ENCODE peak calls at places on chromosomes 4 and X, in four cellular contexts. Q is naive thymus-derived CD4-positive, alpha-beta T cell; Z is Peyer's patch; F is lower lobe of right lung. C is an unnamed sample. For H3K27me3 and H3K9me3, the result is how much of the 10 kb centered on the place peaks cover.

GRCh38 chr4:144634978-144635747 is 10.8 kb upstream of the HHIP start:
- DNase-seq in Z (no peak), Q (no peak), F (no peak), C (no peak)

GRCh38 chr4:77172336-77172735 is 15.3 kb downstream of the CCNG2 start:
- DNase-seq in Q (no peak), F (no peak), Z (no peak), C (no peak)

GRCh38 chrX:19174401-19175025 is 52.2 kb upstream of the ADGRG2 start:
- DNase-seq in F (no peak), Q (no peak), Z (no peak), C (no peak)

GRCh38 chr4:74293558-74293957 is 14.7 kb upstream of the EPGN start:
- DNase-seq in Z (no peak), Q (no peak), F (no peak), C (no peak)

GRCh38 chrX:40095588-40096394 is 2.0 kb downstream of the BCOR start:
- DNase-seq in F (peak), Q (peak), Z (peak), C (no peak)

GRCh38 chr4:150739591-150739990 is 157.6 kb downstream of the MAB21L2 start:
- DNase-seq in Z (no peak), F (no peak), Q (no peak), C (no peak)

GRCh38 chr4:3204021-3204431 is 44.9 kb upstream of the MSANTD1 start:
- DNase-seq in F (no peak), Q (no peak), Z (no peak), C (no peak)

GRCh38 chrX:103417933-103418332 is 41.6 kb downstream of the BEX3 start:
- DNase-seq in F (no peak), Z (no peak), Q (no peak), C (no peak)

GRCh38 chrX:14899607-14900006 is 26.4 kb downstream of the MOSPD2 start:
- DNase-seq in Q (no peak), Z (no peak), F (no peak), C (no peak)

GRCh38 chrX:15340867-15341266 is 5.5 kb upstream of the PIGA start:
- DNase-seq in Z (no peak), Q (no peak), F (no peak), C (no peak)

GRCh38 chrX:130665214-130665613 is 237.8 kb downstream of the ENOX2 start:
- DNase-seq in Z (no peak), F (no peak), Q (no peak), C (no peak)

GRCh38 chr4:18616720-18617119 is 595.2 kb upstream of the LCORL start:
- DNase-seq in F (no peak), Z (no peak), Q (no peak), C (no peak)

GRCh38 chrX:21989415-21989814 is 42.7 kb upstream of the PHEX start:
- DNase-seq in F (no peak), Q (no peak), Z (no peak), C (no peak)

GRCh38 chr4:632391-632790 is 7.0 kb downstream of the PDE6B start:
- DNase-seq in F (no peak), Z (no peak), Q (no peak), C (no peak)

GRCh38 chrX:47840106-47840505 is 3.4 kb downstream of the ZNF81 start:
- DNase-seq in F (no peak), Z (no peak), Q (no peak), C (no peak)

GRCh38 chrX:18886005-18886343 is 97.9 kb downstream of the PHKA2 start:
- DNase-seq in F (no peak), Z (peak), Q (peak), C (no peak)

GRCh38 chr4:139560396-139561084 is 4.5 kb upstream of the SETD7 start:
- DNase-seq in Z (no peak), Q (peak), F (no peak), C (peak)

GRCh38 chr4:23920716-23921446 is 31.0 kb upstream of the PPARGC1A start:
- DNase-seq in Q (no peak), F (no peak), Z (no peak), C (no peak)

GRCh38 chr4:6727943-6728250 is 11.9 kb downstream of the BLOC1S4 start:
- DNase-seq in Z (no peak), Q (no peak), F (no peak), C (no peak)

GRCh38 chr4:155676430-155676825 is 9.8 kb downstream of the GUCY1A1 start:
- DNase-seq in Z (no peak), F (no peak), Q (no peak), C (no peak)

GRCh38 chr4:6781561-6781960 is 966 bp upstream of the KIAA0232 start:
- DNase-seq in Q (no peak), Z (no peak), F (no peak), C (no peak)

GRCh38 chr4:85744950-85745349 is 270.0 kb downstream of the ARHGAP24 start:
- DNase-seq in Z (no peak), F (no peak), Q (no peak), C (no peak)

GRCh38 chr4:2366252-2367192 is 51.9 kb downstream of the ZFYVE28 start:
- DNase-seq in Q (no peak), F (peak), Z (no peak), C (no peak)

DNA sequence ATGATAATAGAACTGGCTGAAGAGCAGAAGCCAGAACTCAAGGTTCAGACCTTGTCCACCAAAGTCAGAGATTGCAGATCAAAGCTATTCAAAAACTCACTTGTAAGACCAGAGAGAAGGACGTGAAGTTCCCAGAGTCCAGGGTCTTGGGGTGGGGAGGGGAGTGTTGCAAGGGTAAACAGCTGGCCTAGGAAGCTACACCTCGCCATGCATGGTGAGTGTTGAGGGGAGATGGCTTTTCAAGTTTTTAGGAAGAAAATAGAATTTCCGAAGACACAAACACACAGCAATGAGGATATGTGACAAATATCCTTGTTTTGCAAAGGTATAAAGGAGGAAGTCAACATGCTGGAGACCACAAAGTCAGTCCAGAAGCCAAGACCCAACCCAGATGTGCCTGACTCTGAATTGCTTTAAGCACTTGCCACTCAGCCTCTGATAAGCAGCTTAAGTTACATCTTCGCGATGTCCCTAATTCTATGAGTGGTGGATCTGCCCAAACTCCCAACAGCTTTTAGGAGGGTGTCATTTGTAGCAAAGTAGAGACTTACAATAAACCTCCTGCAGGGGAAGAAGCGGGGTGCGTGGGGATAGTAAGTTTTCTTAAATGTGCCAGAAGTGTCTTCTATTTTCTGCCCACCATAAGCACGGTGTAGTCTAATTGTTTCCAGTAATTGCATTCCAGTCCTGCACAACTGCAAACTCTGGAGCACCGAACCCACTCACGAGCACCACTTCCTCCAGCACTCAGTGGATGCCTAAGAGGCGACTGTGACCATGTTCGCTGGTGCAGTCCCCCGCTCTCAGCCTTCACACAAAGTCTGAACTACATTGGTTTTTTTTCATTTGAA is 26.5 kb downstream of the HAND2 start:
- DNase-seq in Q (no peak), Z (no peak), F (no peak), C (no peak)
- H3K27me3 ChIP-seq in Q (under half), Z (under half), F (half or more), C (under half)

DNA sequence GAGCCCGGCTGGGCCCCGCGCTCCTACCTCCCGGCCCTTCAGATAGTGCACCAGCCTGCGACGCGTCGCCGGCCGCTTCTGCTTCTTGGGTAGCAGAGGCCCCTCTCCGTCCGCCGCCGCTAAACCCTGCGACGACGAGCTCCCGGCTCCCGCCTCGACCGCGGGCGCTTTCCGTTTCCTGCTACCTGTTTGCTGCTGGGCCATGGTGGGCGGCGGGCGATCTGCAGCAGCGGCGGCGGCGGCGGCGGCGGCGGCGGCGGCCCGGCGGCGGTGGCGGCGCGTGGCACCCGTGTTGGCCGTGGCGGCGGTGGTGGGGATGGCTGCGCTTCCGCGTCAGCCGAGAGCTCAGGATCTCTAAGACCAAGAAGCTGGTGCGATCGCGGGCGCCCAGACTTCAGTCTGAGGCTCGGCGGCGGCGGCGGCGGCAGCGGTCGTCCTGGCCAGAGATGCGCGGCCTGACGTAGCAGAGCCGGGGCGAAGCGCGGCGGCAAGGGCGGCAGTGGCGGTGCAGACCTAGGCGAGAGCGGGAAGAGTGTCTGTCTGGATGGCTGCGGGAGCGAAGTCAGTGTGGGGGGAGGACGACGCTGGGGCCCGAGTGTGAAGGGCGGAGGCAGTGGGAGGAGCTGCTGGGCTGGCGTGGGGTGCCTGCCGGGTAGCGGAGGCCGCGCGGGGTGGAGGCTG is at the start of gene DCAF12L2:
- DNase-seq in Z (no peak), Q (peak), F (peak), C (no peak)
- H3K27ac ChIP-seq in Z (no peak), Q (no peak), F (no peak), C (no peak)

GRCh38 chr4:142656178-142656577 is 189.9 kb downstream of the INPP4B start:
- DNase-seq in F (no peak), Q (peak), Z (no peak), C (peak)
- H3K9me3 ChIP-seq in F (under half), Q (under half), Z (under half), C (under half)

DNA sequence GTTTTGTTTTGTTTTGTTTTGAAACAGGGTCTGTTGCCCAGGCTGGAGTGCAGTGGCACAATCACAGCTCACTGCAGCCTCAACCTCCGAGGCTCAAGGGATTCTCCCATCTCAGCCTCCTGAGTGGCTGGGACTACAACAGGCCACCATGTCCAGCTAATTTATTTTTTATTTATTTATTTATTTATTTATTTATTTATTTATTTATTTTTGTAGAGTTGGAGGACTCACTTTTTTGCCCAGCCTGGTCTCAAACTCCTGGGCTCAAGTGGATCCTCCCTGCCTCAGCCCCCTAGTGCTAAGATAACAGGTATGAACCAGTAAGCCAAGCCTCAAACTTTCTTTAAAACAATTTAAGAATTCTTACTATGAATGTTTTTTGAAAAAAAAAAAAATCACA is 26.6 kb upstream of the PLS3 start:
- DNase-seq in F (no peak), Z (no peak), Q (no peak), C (no peak)
- H3K27me3 ChIP-seq in F (under half), Z (under half), Q (under half), C (under half)

GRCh38 chrX:48939417-48940228 is 17.8 kb downstream of the OTUD5 start:
- DNase-seq in Q (peak), Z (peak), F (no peak), C (peak)
- H3K27ac ChIP-seq in Q (peak), Z (peak), F (peak), C (peak)

GRCh38 chr4:129063640-129064039 is 29.7 kb downstream of the SCLT1 start:
- DNase-seq in Z (no peak), Q (no peak), F (no peak), C (no peak)
- H3K9me3 ChIP-seq in Z (under half), Q (under half), F (half or more), C (under half)

GRCh38 chrX:125090046-125090445 is 229.6 kb upstream of the TEX13C start:
- DNase-seq in Z (no peak), Q (no peak), F (no peak), C (no peak)
- H3K27me3 ChIP-seq in Z (under half), Q (under half), F (under half), C (under half)

DNA sequence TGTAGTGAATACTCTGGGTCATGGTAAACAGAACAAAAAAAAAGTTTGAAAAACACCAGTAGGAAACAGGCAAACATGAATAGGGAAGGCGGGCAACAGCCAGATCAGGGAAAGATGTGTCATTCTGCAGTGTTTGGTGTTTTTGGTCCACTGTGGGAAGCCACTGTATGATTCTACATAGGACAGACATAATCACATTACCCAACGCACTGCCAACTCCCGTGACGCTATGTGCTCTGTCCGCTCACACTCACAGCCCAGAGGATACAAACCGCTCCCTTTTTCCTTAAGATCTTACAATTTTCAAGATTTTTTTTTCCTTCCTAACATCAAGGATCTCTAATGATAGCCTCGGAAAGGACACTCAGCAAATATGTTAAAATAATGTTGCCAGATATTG is 59.3 kb downstream of the HADH start:
- DNase-seq in Q (peak), F (no peak), Z (no peak), C (no peak)
- H3K27ac ChIP-seq in Q (peak), F (no peak), Z (no peak), C (peak)

DNA sequence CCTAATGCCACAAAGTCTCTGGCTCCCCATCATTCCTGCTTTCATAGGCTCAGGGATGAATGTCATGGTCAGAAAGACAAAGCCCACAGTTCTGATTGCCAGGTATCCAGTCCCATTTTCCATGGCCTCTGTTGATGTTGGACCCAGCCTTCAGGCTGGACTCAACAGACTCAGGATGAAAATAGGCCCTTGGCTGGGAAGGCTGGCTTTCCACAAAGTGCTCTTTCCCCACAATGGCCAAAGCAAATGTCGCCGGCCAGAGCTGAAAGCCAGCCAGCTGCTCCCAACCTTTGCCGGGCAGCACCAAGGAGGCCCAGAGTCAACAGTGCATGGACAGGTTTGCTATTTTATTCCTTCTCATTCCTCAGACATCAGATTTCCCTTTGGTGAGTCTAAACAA is 430.1 kb upstream of the FGF16 start:
- DNase-seq in F (no peak), Q (no peak), Z (no peak), C (no peak)
- H3K9me3 ChIP-seq in F (under half), Q (under half), Z (under half), C (under half)

C was measured in CD4-positive, alpha-beta memory T cell.